ENCODE peak calls at places on chromosomes 2 and 18, in four cellular contexts. L is K562, D is H1, M is GM12891. A is an unnamed sample.

GRCh38 chr2:153871231-153872221 is at the start of gene GALNT13:
- DNase-seq in L (no peak), M (no peak), D (peak), A (no peak)

GRCh38 chr18:45978084-45978483 is 11.0 kb upstream of the EPG5 start:
- DNase-seq in D (peak), L (no peak), M (no peak), A (no peak)

GRCh38 chr2:112869258-112869842 is 32.8 kb upstream of the IL1B start:
- DNase-seq in M (no peak), L (peak), D (no peak), A (no peak)

GRCh38 chr2:66929632-66930385 is 467.3 kb upstream of the ETAA1 start:
- DNase-seq in L (no peak), D (no peak), M (no peak), A (no peak)

GRCh38 chr2:36918307-36918706 is 48.0 kb downstream of the STRN start:
- DNase-seq in L (no peak), M (no peak), D (no peak), A (no peak)

GRCh38 chr2:128380061-128380889 is 61.6 kb upstream of the HS6ST1 start:
- DNase-seq in L (no peak), M (no peak), D (no peak), A (no peak)

GRCh38 chr2:211128287-211128686 is 571.9 kb downstream of the CPS1 start:
- DNase-seq in L (no peak), D (no peak), M (no peak), A (no peak)

GRCh38 chr2:186518945-186519344 is 32.9 kb downstream of the ZC3H15 start:
- DNase-seq in D (no peak), M (no peak), L (no peak), A (no peak)

GRCh38 chr2:236075802-236076201 is 92.4 kb downstream of the GBX2 start:
- DNase-seq in M (no peak), L (no peak), D (no peak), A (no peak)

GRCh38 chr2:88342749-88343148 is 109.7 kb downstream of the FOXI3 start:
- DNase-seq in M (no peak), D (no peak), L (no peak), A (no peak)

DNA sequence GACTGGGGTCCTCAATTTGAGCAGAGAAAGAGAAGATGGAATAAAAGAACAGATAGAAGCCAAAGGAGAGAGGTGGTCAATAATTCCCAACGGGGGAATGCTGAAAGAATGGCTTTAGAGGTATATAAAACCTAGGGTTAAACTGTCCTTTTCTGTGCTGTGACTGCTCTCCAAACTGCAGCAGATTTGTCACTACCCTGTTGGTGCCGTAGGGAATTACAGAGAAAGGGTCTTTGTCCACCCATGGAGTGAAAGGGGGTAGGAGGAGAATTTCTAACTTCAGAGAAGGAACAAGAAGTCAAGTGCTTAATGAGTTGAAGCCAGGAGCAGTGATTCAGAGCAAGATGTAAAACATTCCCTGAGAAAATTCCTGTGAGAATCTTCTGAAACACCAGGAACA is 486.5 kb downstream of the NUP35 start:
- DNase-seq in M (no peak), D (no peak), L (no peak), A (no peak)
- TF ChIP-seq TAF1 in M (no peak), D (no peak), L (no peak), A (no peak)

GRCh38 chr18:63319383-63320040 is at the start of gene BCL2:
- DNase-seq in L (no peak), M (no peak), D (no peak), A (no peak)
- TF ChIP-seq TAF1 in L (no peak), M (no peak), D (peak), A (no peak)

GRCh38 chr18:34870916-34871315 is 160.8 kb downstream of the DTNA start:
- DNase-seq in L (no peak), M (no peak), D (no peak), A (no peak)

GRCh38 chr18:34866310-34866709 is 156.2 kb downstream of the DTNA start:
- DNase-seq in M (no peak), D (no peak), L (no peak), A (no peak)

GRCh38 chr18:34864836-34865497 is 154.9 kb downstream of the DTNA start:
- DNase-seq in M (no peak), L (no peak), D (no peak), A (no peak)

GRCh38 chr18:34867520-34867919 is 157.4 kb downstream of the DTNA start:
- DNase-seq in L (no peak), M (no peak), D (peak), A (no peak)

DNA sequence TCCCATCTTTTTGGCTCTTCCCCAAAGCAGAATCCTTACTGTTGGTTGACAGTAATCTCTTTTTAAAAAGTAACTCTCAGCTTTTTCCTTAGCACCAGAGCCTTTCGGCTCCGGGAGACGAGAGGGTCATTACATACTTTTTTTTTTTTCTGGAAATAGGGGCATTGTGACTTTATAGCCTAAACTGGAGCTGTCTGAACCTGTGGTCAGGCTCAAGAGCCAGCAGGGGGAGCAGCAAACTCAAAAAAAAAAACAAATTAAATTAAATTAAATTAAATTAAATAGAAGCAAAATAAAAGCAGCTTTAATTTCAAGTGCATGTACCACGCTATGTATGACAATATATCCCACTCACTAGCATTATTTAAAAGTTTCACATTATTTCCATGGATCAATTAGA is 156.6 kb downstream of the DTNA start:
- DNase-seq in L (no peak), M (no peak), D (no peak), A (no peak)
- TF ChIP-seq TAF1 in L (no peak), M (no peak), D (no peak), A (no peak)

GRCh38 chr2:162574615-162575452 is 230.9 kb downstream of the GCA start:
- DNase-seq in L (no peak), M (no peak), D (no peak), A (no peak)
- TF ChIP-seq TAF1 in L (no peak), M (no peak), D (no peak), A (no peak)

GRCh38 chr18:9968081-9968848 is 54.4 kb downstream of the VAPA start:
- DNase-seq in D (no peak), L (no peak), M (no peak), A (no peak)

GRCh38 chr18:9969247-9969646 is 55.4 kb downstream of the VAPA start:
- DNase-seq in L (no peak), M (no peak), D (no peak), A (no peak)

GRCh38 chr18:9973461-9973860 is 59.6 kb downstream of the VAPA start:
- DNase-seq in D (no peak), L (no peak), M (no peak), A (no peak)

GRCh38 chr18:9974279-9974915 is 60.6 kb downstream of the VAPA start:
- DNase-seq in M (no peak), D (no peak), L (no peak), A (no peak)

DNA sequence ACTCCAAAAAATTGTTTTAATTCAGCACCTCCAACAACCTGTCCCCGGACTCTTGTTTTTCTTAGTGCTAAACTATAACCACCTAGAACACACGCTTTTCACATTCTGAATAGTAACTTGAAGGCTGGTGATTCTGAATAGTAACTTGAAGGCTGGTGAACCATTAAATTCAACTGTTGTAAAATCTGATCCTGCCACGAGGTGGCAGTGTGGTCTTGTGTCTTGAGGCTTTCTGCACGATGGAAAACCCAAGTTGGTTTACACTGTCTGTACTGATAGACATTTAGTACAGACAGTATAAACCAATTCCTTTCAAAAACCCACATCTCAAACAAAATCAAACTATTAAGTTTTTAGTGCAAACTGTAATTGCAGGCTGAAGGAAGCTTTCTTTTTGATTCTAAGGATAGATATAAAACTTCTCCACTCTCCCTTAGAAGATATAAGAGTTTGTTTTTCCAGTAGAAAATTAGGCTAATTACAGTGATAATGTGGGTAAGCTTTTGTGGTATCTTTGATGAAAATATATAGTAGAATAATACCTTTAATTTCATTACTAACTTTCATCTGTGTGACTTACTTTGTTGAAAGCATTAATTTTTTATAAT is 57.6 kb downstream of the VAPA start:
- DNase-seq in M (no peak), L (peak), D (peak), A (no peak)
- TF ChIP-seq TAF1 in M (no peak), L (no peak), D (no peak), A (no peak)

DNA sequence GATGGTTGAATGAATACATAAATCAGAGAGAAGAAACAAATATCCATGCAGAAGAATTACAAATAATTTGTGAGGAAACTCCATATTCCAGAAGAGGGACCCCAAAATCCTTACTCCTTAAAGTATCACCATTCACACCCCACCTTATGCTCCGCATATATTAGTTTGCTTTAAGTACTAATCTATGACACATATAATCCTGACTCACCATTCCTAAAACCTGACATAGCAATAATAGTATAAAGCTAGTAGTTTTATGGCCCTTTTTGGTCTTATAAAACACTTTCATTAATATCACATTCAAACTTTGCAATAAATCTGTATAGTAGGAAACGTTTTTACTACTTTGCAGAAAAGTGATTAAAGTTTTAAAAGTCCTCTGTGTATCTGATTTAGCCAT is 719.0 kb upstream of the SLC39A10 start:
- DNase-seq in L (no peak), D (no peak), M (no peak), A (no peak)
- TF ChIP-seq TAF1 in L (no peak), D (no peak), M (no peak), A (no peak)

GRCh38 chr2:174153757-174154680 is 94.3 kb downstream of the OLA1 start:
- DNase-seq in M (no peak), D (no peak), L (no peak), A (no peak)
- TF ChIP-seq TAF1 in M (no peak), D (no peak), L (no peak), A (no peak)

DNA sequence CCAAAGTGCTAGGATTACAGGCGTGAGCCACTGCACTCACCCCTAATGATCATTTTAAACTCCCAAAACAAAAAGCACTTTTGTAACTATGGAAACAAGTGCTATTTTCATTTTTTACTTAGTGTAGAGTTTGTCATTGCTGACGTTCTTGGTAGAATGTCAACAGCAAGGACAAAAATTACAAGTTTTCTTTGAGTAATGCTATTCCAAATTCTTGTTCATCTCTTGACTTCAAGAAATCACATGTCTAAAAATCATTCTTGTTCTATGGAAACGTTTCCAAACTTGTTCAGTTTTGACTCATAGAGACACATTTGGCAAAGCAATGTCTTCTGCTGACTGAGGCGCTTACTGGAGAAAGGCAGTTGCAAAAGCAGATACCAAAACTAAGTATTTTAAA is 82.6 kb downstream of the MBP start:
- DNase-seq in M (no peak), L (no peak), D (no peak), A (no peak)
- TF ChIP-seq TAF1 in M (no peak), L (no peak), D (no peak), A (no peak)